ENCODE peak calls at places on chromosomes 1 and 21, in six cellular contexts. Q is uterus; T is stimulated activated CD8-positive, alpha-beta memory T cell treated with anti-CD3 and anti-CD28 coated beads, Interleukin-2, amount 100 ng/mL, for 48 hours; J is iris pigment epithelial cell; E is activated naive CD8-positive, alpha-beta T cell treated with anti-CD3 and anti-CD28 coated beads, Interleukin-2, amount 50 U/mL, for 24 hours; S is sciatic nerve. X is an unnamed sample.

GRCh38 chr1:168504064-168504837 is 39.5 kb downstream of the XCL2 start:
- DNase-seq in Q (no peak), T (no peak), J (peak; percentile 36), E (peak; percentile 30), S (peak; percentile 71), X (peak; percentile 60)

GRCh38 chr1:53592521-53592982 is 133.4 kb downstream of the DMRTB1 start:
- DNase-seq in Q (peak; percentile 34), T (no peak), J (peak; percentile 93), E (no peak), S (peak; percentile 56), X (no peak)

GRCh38 chr1:62687421-62687902 is 724 bp downstream of the DOCK7 start:
- DNase-seq in Q (peak; percentile 31), T (no peak), J (peak; percentile 51), E (no peak), S (peak; percentile 71), X (no peak)

GRCh38 chr1:208510192-208510952 is 266.2 kb upstream of the PLXNA2 start:
- DNase-seq in Q (no peak), T (no peak), J (peak; percentile 73), E (no peak), S (no peak), X (no peak)

GRCh38 chr21:44013380-44014088 is 1.4 kb downstream of the TRAPPC10 start:
- DNase-seq in Q (no peak), T (no peak), J (peak; percentile 27), E (peak; percentile 52), S (no peak), X (no peak)

GRCh38 chr1:62407398-62408009 is 29.3 kb upstream of the USP1 start:
- DNase-seq in Q (no peak), T (no peak), J (peak; percentile 42), E (no peak), S (no peak), X (no peak)

GRCh38 chr1:14500041-14500440 is 98.4 kb upstream of the KAZN start:
- DNase-seq in Q (no peak), T (no peak), J (no peak), E (no peak), S (no peak), X (no peak)

GRCh38 chr21:46347203-46347550 is 23.2 kb downstream of the PCNT start:
- DNase-seq in Q (no peak), T (no peak), J (no peak), E (no peak), S (no peak), X (no peak)

GRCh38 chr1:230058619-230059018 is 8.4 kb upstream of the GALNT2 start:
- DNase-seq in Q (no peak), T (no peak), J (no peak), E (no peak), S (no peak), X (no peak)

GRCh38 chr1:7478797-7479499 is 292.1 kb upstream of the VAMP3 start:
- DNase-seq in Q (peak; percentile 53), T (no peak), J (peak; percentile 90), E (peak; percentile 3), S (peak; percentile 80), X (no peak)

GRCh38 chr1:51423098-51423821 is 92.9 kb upstream of the TTC39A start:
- DNase-seq in Q (no peak), T (no peak), J (peak; percentile 50), E (no peak), S (no peak), X (no peak)

GRCh38 chr1:171457412-171457811 is 27.9 kb upstream of the PRRC2C start:
- DNase-seq in Q (no peak), T (no peak), J (peak; percentile 72), E (no peak), S (no peak), X (no peak)

GRCh38 chr1:212458817-212459216 is 26.1 kb downstream of the NENF start:
- DNase-seq in Q (no peak), T (no peak), J (no peak), E (peak; percentile 24), S (no peak), X (no peak)

GRCh38 chr1:110056284-110056680 is 14.2 kb downstream of the ALX3 start:
- DNase-seq in Q (no peak), T (no peak), J (peak; percentile 42), E (no peak), S (no peak), X (no peak)

GRCh38 chr1:18575620-18576019 is 55.0 kb upstream of the PAX7 start:
- DNase-seq in Q (no peak), T (peak; percentile 37), J (peak; percentile 17), E (no peak), S (peak; percentile 76), X (peak; percentile 41)

GRCh38 chr1:30677471-30677870 is 45.9 kb downstream of the MATN1 start:
- DNase-seq in Q (no peak), T (no peak), J (no peak), E (no peak), S (no peak), X (no peak)

GRCh38 chr1:45327644-45328515 is 1.2 kb downstream of the HPDL start:
- DNase-seq in Q (no peak), T (no peak), J (no peak), E (no peak), S (no peak), X (no peak)

GRCh38 chr1:63906053-63906704 is 132.4 kb downstream of the ROR1 start:
- DNase-seq in Q (no peak), T (no peak), J (no peak), E (no peak), S (no peak), X (no peak)

GRCh38 chr1:56416385-56416972 is 162.9 kb downstream of the PLPP3 start:
- DNase-seq in Q (no peak), T (no peak), J (peak; percentile 5), E (no peak), S (no peak), X (no peak)

GRCh38 chr1:11013160-11013531 is 692 bp downstream of the TARDBP start:
- DNase-seq in Q (no peak), T (no peak), J (peak; percentile 53), E (no peak), S (no peak), X (no peak)

GRCh38 chr1:152188673-152189591 is 29.9 kb upstream of the RPTN start:
- DNase-seq in Q (peak; percentile 53), T (peak; percentile 73), J (peak; percentile 70), E (peak; percentile 84), S (peak; percentile 84), X (peak; percentile 62)

GRCh38 chr21:46486481-46487000 is 27.9 kb downstream of the DIP2A start:
- DNase-seq in Q (no peak), T (no peak), J (peak; percentile 35), E (no peak), S (no peak), X (no peak)

GRCh38 chr1:119372493-119373086 is 4.0 kb downstream of the HAO2 start:
- DNase-seq in Q (no peak), T (no peak), J (no peak), E (no peak), S (no peak), X (no peak)

GRCh38 chr1:50103615-50104081 is 5.1 kb upstream of the ELAVL4 start:
- DNase-seq in Q (no peak), T (no peak), J (no peak), E (no peak), S (no peak), X (no peak)

GRCh38 chr1:67618285-67619018 is 66.5 kb upstream of the GADD45A start:
- DNase-seq in Q (peak; percentile 74), T (no peak), J (peak; percentile 99), E (no peak), S (peak; percentile 80), X (peak; percentile 33)

GRCh38 chr1:167715653-167716302 is 6.0 kb upstream of the MPZL1 start:
- DNase-seq in Q (no peak), T (no peak), J (no peak), E (no peak), S (no peak), X (no peak)

GRCh38 chr1:48916121-48917069 is 139.7 kb upstream of the BEND5 start:
- DNase-seq in Q (no peak), T (no peak), J (peak; percentile 31), E (no peak), S (no peak), X (no peak)

GRCh38 chr1:114854693-114855320 is at the start of gene SYCP1:
- DNase-seq in Q (no peak), T (no peak), J (no peak), E (no peak), S (no peak), X (no peak)

GRCh38 chr1:208917281-208917680 is 666.2 kb upstream of the CAMK1G start:
- DNase-seq in Q (no peak), T (no peak), J (no peak), E (no peak), S (no peak), X (no peak)

GRCh38 chr1:87951852-87952251 is 623.2 kb downstream of the LMO4 start:
- DNase-seq in Q (no peak), T (no peak), J (no peak), E (no peak), S (no peak), X (no peak)

GRCh38 chr21:45894107-45894810 is 87.3 kb upstream of the COL6A1 start:
- DNase-seq in Q (peak; percentile 73), T (no peak), J (peak; percentile 69), E (no peak), S (no peak), X (no peak)

GRCh38 chr1:54547601-54548388 is at the start of gene ACOT11:
- DNase-seq in Q (peak; percentile 86), T (no peak), J (peak; percentile 17), E (no peak), S (peak; percentile 85), X (no peak)

GRCh38 chr21:42818328-42818749 is 61.0 kb downstream of the WDR4 start:
- DNase-seq in Q (peak; percentile 52), T (peak; percentile 32), J (peak; percentile 48), E (peak; percentile 74), S (peak; percentile 79), X (no peak)

GRCh38 chr1:88890790-88891317 is 513 bp downstream of the GTF2B start:
- DNase-seq in Q (no peak), T (no peak), J (peak; percentile 45), E (peak; percentile 21), S (no peak), X (no peak)

X was measured in omental fat pad.